ENCODE peak calls at places on chromosome 1, in eight cellular contexts. T is cardiac septum, N is fibroblast of lung, U is skeletal muscle cell, H is aorta, K is NCI-H1417, Y is HFF-Myc, G is iPS DF 19.7. R is an unnamed sample.

GRCh38 chr1:205488074-205488723 is 16.3 kb upstream of the CDK18 start:
- DNase-seq in T (no peak), N (peak; percentile 67), U (no peak), H (no peak), K (peak; percentile 87), Y (peak; percentile 39), G (no peak), R (peak; percentile 20)

GRCh38 chr1:197519741-197520334 is 251.8 kb downstream of the CRB1 start:
- DNase-seq in T (no peak), N (peak; percentile 30), U (no peak), H (no peak), K (peak; percentile 41), Y (no peak), G (no peak), R (no peak)

GRCh38 chr1:43232482-43232881 is 37.3 kb upstream of the TMEM125 start:
- DNase-seq in T (no peak), N (no peak), U (no peak), H (no peak), K (no peak), Y (no peak), G (no peak), R (no peak)

GRCh38 chr1:71796044-71796443 is 486.3 kb downstream of the NEGR1 start:
- DNase-seq in T (no peak), N (no peak), U (no peak), H (no peak), K (peak; percentile 21), Y (no peak), G (no peak), R (no peak)

GRCh38 chr1:41515778-41516167 is 31.3 kb upstream of the EDN2 start:
- DNase-seq in T (no peak), N (no peak), U (no peak), H (no peak), K (no peak), Y (no peak), G (no peak), R (no peak)

GRCh38 chr1:229980009-229980408 is 87.0 kb upstream of the GALNT2 start:
- DNase-seq in T (no peak), N (no peak), U (no peak), H (no peak), K (no peak), Y (no peak), G (no peak), R (no peak)

GRCh38 chr1:175078629-175079028 is 11.0 kb downstream of the TNN start:
- DNase-seq in T (no peak), N (no peak), U (no peak), H (no peak), K (no peak), Y (no peak), G (no peak), R (no peak)

GRCh38 chr1:208270679-208271111 is 26.5 kb upstream of the PLXNA2 start:
- DNase-seq in T (no peak), N (no peak), U (no peak), H (no peak), K (peak; percentile 34), Y (no peak), G (peak; percentile 54), R (no peak)

GRCh38 chr1:3352084-3352951 is 102.1 kb upstream of the ARHGEF16 start:
- DNase-seq in T (no peak), N (peak; percentile 48), U (peak; percentile 79), H (peak; percentile 80), K (peak; percentile 82), Y (no peak), G (peak; percentile 33), R (no peak)

GRCh38 chr1:161158316-161159016 is 834 bp upstream of the USP21 start:
- DNase-seq in T (no peak), N (no peak), U (no peak), H (no peak), K (peak; percentile 41), Y (no peak), G (no peak), R (no peak)

GRCh38 chr1:6071219-6071618 is 25.5 kb downstream of the KCNAB2 start:
- DNase-seq in T (no peak), N (no peak), U (no peak), H (no peak), K (no peak), Y (no peak), G (no peak), R (no peak)

GRCh38 chr1:58290685-58291372 is 255.7 kb downstream of the OMA1 start:
- DNase-seq in T (no peak), N (peak; percentile 21), U (peak; percentile 0), H (no peak), K (peak; percentile 27), Y (peak; percentile 25), G (no peak), R (no peak)

GRCh38 chr1:55179177-55179835 is 35.9 kb downstream of the USP24 start:
- DNase-seq in T (no peak), N (no peak), U (no peak), H (no peak), K (no peak), Y (no peak), G (no peak), R (no peak)

GRCh38 chr1:207990455-207990854 is 79.5 kb upstream of the CD34 start:
- DNase-seq in T (no peak), N (no peak), U (no peak), H (no peak), K (no peak), Y (no peak), G (no peak), R (no peak)

GRCh38 chr1:148354909-148355308 is 128.2 kb downstream of the PPIAL4G start:
- DNase-seq in T (no peak), N (no peak), U (no peak), H (no peak), K (no peak), Y (no peak), G (no peak), R (no peak)

GRCh38 chr1:1539310-1540014 is 962 bp downstream of the TMEM240 start:
- DNase-seq in T (no peak), N (peak; percentile 46), U (no peak), H (no peak), K (no peak), Y (no peak), G (no peak), R (no peak)

GRCh38 chr1:40392206-40392605 is 18.7 kb downstream of the SMAP2 start:
- DNase-seq in T (no peak), N (peak; percentile 71), U (peak; percentile 74), H (no peak), K (peak; percentile 87), Y (peak; percentile 72), G (no peak), R (no peak)

GRCh38 chr1:204069887-204070286 is 3.0 kb upstream of the SOX13 start:
- DNase-seq in T (no peak), N (no peak), U (no peak), H (no peak), K (no peak), Y (no peak), G (no peak), R (no peak)

GRCh38 chr1:156104065-156104810 is 10.3 kb upstream of the LMNA start:
- DNase-seq in T (no peak), N (peak; percentile 90), U (peak; percentile 64), H (peak; percentile 92), K (peak; percentile 74), Y (peak; percentile 90), G (no peak), R (peak; percentile 60)

GRCh38 chr1:156487862-156488261 is 12.7 kb downstream of the MEF2D start:
- DNase-seq in T (no peak), N (no peak), U (no peak), H (no peak), K (no peak), Y (no peak), G (no peak), R (no peak)

R was measured in CD8-positive, alpha-beta memory T cell.